ENCODE peak calls at places on chromosomes 7 and 10, in eight cellular contexts. One of them, this sample, is unnamed.

GRCh38 chr7:5671053-5671452 is 110.4 kb downstream of the RNF216 start:
- DNase-seq in chondrocyte: no peak
- DNase-seq in Panc1: no peak
- DNase-seq in A549: no peak
- DNase-seq in osteocyte: no peak
- DNase-seq in fibroblast of pulmonary artery: no peak
- DNase-seq in CD8-positive, alpha-beta T cell: no peak
- DNase-seq in GM20000: no peak
- DNase-seq in this sample: no peak

GRCh38 chr10:70931168-70931805 is 42.9 kb upstream of the PCBD1 start:
- DNase-seq in Panc1: no peak
- DNase-seq in fibroblast of pulmonary artery: peak
- DNase-seq in GM20000: no peak
- DNase-seq in CD8-positive, alpha-beta T cell: no peak
- DNase-seq in A549: no peak
- DNase-seq in chondrocyte: no peak
- DNase-seq in osteocyte: no peak
- DNase-seq in this sample: no peak

GRCh38 chr7:4830176-4830575 is 31.7 kb downstream of the PAPOLB start:
- DNase-seq in Panc1: peak
- DNase-seq in fibroblast of pulmonary artery: peak
- DNase-seq in GM20000: peak
- DNase-seq in CD8-positive, alpha-beta T cell: peak
- DNase-seq in chondrocyte: no peak
- DNase-seq in A549: peak
- DNase-seq in osteocyte: no peak
- DNase-seq in this sample: peak

GRCh38 chr10:122056431-122057094 is 67.6 kb downstream of the TACC2 start:
- DNase-seq in Panc1: no peak
- DNase-seq in fibroblast of pulmonary artery: no peak
- DNase-seq in CD8-positive, alpha-beta T cell: no peak
- DNase-seq in osteocyte: no peak
- DNase-seq in A549: no peak
- DNase-seq in chondrocyte: no peak
- DNase-seq in GM20000: no peak
- DNase-seq in this sample: no peak

GRCh38 chr7:24668922-24669635 is 88.2 kb downstream of the GSDME start:
- DNase-seq in Panc1: no peak
- DNase-seq in CD8-positive, alpha-beta T cell: no peak
- DNase-seq in GM20000: no peak
- DNase-seq in osteocyte: no peak
- DNase-seq in chondrocyte: no peak
- DNase-seq in A549: no peak
- DNase-seq in fibroblast of pulmonary artery: peak
- DNase-seq in this sample: no peak

GRCh38 chr7:6256709-6257535 is 15.5 kb downstream of the CYTH3 start:
- DNase-seq in chondrocyte: no peak
- DNase-seq in Panc1: no peak
- DNase-seq in A549: no peak
- DNase-seq in GM20000: peak
- DNase-seq in osteocyte: no peak
- DNase-seq in CD8-positive, alpha-beta T cell: no peak
- DNase-seq in fibroblast of pulmonary artery: peak
- DNase-seq in this sample: no peak

GRCh38 chr7:46259947-46260346 is 338.9 kb upstream of the IGFBP3 start:
- DNase-seq in A549: no peak
- DNase-seq in Panc1: no peak
- DNase-seq in CD8-positive, alpha-beta T cell: no peak
- DNase-seq in osteocyte: no peak
- DNase-seq in chondrocyte: no peak
- DNase-seq in fibroblast of pulmonary artery: no peak
- DNase-seq in GM20000: no peak
- DNase-seq in this sample: no peak

GRCh38 chr10:121216295-121216694 is 365.1 kb downstream of the WDR11 start:
- DNase-seq in GM20000: no peak
- DNase-seq in osteocyte: no peak
- DNase-seq in fibroblast of pulmonary artery: no peak
- DNase-seq in CD8-positive, alpha-beta T cell: no peak
- DNase-seq in Panc1: no peak
- DNase-seq in chondrocyte: no peak
- DNase-seq in A549: no peak
- DNase-seq in this sample: no peak

GRCh38 chr10:92592761-92593552 is at the start of gene KIF11:
- DNase-seq in fibroblast of pulmonary artery: peak
- DNase-seq in chondrocyte: peak
- DNase-seq in Panc1: peak
- DNase-seq in GM20000: peak
- DNase-seq in osteocyte: peak
- DNase-seq in CD8-positive, alpha-beta T cell: peak
- DNase-seq in A549: peak
- DNase-seq in this sample: peak

GRCh38 chr10:97773096-97773495 is 1.3 kb upstream of the SFRP5 start:
- DNase-seq in Panc1: no peak
- DNase-seq in osteocyte: no peak
- DNase-seq in CD8-positive, alpha-beta T cell: no peak
- DNase-seq in fibroblast of pulmonary artery: no peak
- DNase-seq in GM20000: no peak
- DNase-seq in chondrocyte: no peak
- DNase-seq in A549: no peak
- DNase-seq in this sample: no peak

GRCh38 chr10:3102721-3103410 is 35.5 kb downstream of the PFKP start:
- DNase-seq in osteocyte: no peak
- DNase-seq in GM20000: no peak
- DNase-seq in Panc1: no peak
- DNase-seq in CD8-positive, alpha-beta T cell: no peak
- DNase-seq in fibroblast of pulmonary artery: peak
- DNase-seq in chondrocyte: peak
- DNase-seq in A549: no peak
- DNase-seq in this sample: no peak

GRCh38 chr7:72037494-72037893 is 374.6 kb downstream of the CALN1 start:
- DNase-seq in Panc1: no peak
- DNase-seq in A549: no peak
- DNase-seq in GM20000: no peak
- DNase-seq in osteocyte: no peak
- DNase-seq in CD8-positive, alpha-beta T cell: no peak
- DNase-seq in fibroblast of pulmonary artery: no peak
- DNase-seq in chondrocyte: no peak
- DNase-seq in this sample: no peak

GRCh38 chr10:86830043-86830591 is 73.7 kb downstream of the BMPR1A start:
- DNase-seq in Panc1: no peak
- DNase-seq in chondrocyte: no peak
- DNase-seq in A549: no peak
- DNase-seq in osteocyte: no peak
- DNase-seq in fibroblast of pulmonary artery: no peak
- DNase-seq in GM20000: no peak
- DNase-seq in CD8-positive, alpha-beta T cell: no peak
- DNase-seq in this sample: no peak

GRCh38 chr7:149161241-149161848 is 14.1 kb downstream of the ZNF398 start:
- DNase-seq in osteocyte: no peak
- DNase-seq in Panc1: no peak
- DNase-seq in GM20000: no peak
- DNase-seq in A549: no peak
- DNase-seq in chondrocyte: no peak
- DNase-seq in fibroblast of pulmonary artery: peak
- DNase-seq in CD8-positive, alpha-beta T cell: no peak
- DNase-seq in this sample: no peak

GRCh38 chr7:50355817-50356178 is 51.3 kb downstream of the IKZF1 start:
- DNase-seq in GM20000: no peak
- DNase-seq in fibroblast of pulmonary artery: no peak
- DNase-seq in A549: no peak
- DNase-seq in CD8-positive, alpha-beta T cell: no peak
- DNase-seq in osteocyte: no peak
- DNase-seq in chondrocyte: no peak
- DNase-seq in Panc1: no peak
- DNase-seq in this sample: no peak

DNA sequence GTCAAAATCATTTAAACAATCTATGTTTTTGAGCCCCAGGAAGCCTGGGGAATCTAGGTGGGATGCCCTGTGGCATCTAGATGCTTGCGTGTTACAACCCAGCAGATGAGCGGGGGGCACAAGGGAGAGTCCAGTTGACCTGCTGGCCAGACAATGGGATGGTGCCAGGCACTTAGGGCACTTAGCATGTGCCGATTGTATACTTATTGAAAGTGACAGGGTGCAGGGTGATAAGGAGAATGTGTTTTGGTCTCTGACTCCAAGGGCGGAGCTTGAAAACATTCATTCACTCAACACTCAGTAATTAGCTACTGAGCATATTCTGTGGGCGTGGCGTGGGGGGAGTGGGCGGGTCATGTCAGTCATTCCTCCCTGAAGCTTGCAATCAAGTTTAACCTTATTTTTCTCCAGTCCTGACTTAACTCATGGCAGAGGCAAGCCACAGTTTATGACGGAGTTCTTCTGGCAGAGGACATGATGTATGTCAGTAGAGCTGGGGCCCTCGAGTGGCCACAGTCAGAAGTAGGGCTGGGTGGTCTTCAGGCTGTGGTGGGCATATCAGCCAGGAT is 115.1 kb downstream of the PRKCQ start:
- DNase-seq in GM20000: no peak
- DNase-seq in Panc1: no peak
- DNase-seq in osteocyte: no peak
- DNase-seq in chondrocyte: no peak
- DNase-seq in CD8-positive, alpha-beta T cell: no peak
- DNase-seq in fibroblast of pulmonary artery: no peak
- DNase-seq in A549: no peak
- DNase-seq in this sample: no peak
- TF ChIP-seq CTCF in GM20000: no peak
- TF ChIP-seq CTCF in Panc1: no peak
- TF ChIP-seq CTCF in osteocyte: no peak
- TF ChIP-seq CTCF in chondrocyte: no peak
- TF ChIP-seq CTCF in CD8-positive, alpha-beta T cell: no peak
- TF ChIP-seq CTCF in fibroblast of pulmonary artery: no peak
- TF ChIP-seq CTCF in A549: no peak
- TF ChIP-seq CTCF in this sample: no peak

GRCh38 chr7:81159402-81159801 is 240.6 kb upstream of the SEMA3C start:
- DNase-seq in CD8-positive, alpha-beta T cell: no peak
- DNase-seq in fibroblast of pulmonary artery: no peak
- DNase-seq in A549: peak
- DNase-seq in Panc1: no peak
- DNase-seq in chondrocyte: no peak
- DNase-seq in GM20000: no peak
- DNase-seq in osteocyte: no peak
- DNase-seq in this sample: no peak
- TF ChIP-seq CTCF in CD8-positive, alpha-beta T cell: no peak
- TF ChIP-seq CTCF in fibroblast of pulmonary artery: no peak
- TF ChIP-seq CTCF in A549: no peak
- TF ChIP-seq CTCF in Panc1: no peak
- TF ChIP-seq CTCF in chondrocyte: no peak
- TF ChIP-seq CTCF in GM20000: no peak
- TF ChIP-seq CTCF in osteocyte: no peak
- TF ChIP-seq CTCF in this sample: no peak

DNA sequence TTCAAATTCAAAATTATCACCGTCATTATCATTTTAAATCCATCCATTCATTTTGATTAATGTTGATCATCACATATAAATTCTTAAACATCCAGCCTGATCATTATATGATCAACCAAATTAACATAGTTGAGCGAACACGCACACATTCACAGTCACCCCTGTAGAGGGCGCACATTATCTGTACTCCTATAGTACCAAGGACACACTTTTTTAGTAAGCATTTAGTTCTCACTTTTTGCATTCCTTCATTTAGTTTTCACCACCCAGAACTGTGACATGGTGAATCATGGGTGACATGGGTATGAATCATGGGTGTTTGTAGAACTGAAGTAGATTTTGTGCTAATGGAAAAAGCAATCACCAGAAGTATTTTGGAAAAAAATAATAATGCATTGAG is 26.0 kb upstream of the ZNF735 start:
- DNase-seq in osteocyte: no peak
- DNase-seq in GM20000: no peak
- DNase-seq in fibroblast of pulmonary artery: peak
- DNase-seq in Panc1: no peak
- DNase-seq in CD8-positive, alpha-beta T cell: no peak
- DNase-seq in A549: no peak
- DNase-seq in chondrocyte: no peak
- DNase-seq in this sample: no peak
- TF ChIP-seq CTCF in osteocyte: no peak
- TF ChIP-seq CTCF in GM20000: no peak
- TF ChIP-seq CTCF in fibroblast of pulmonary artery: peak
- TF ChIP-seq CTCF in Panc1: peak
- TF ChIP-seq CTCF in CD8-positive, alpha-beta T cell: no peak
- TF ChIP-seq CTCF in A549: no peak
- TF ChIP-seq CTCF in chondrocyte: peak
- TF ChIP-seq CTCF in this sample: no peak

GRCh38 chr7:664402-664775 is 62.1 kb upstream of the DNAAF5 start:
- DNase-seq in osteocyte: no peak
- DNase-seq in GM20000: no peak
- DNase-seq in A549: no peak
- DNase-seq in CD8-positive, alpha-beta T cell: no peak
- DNase-seq in chondrocyte: no peak
- DNase-seq in fibroblast of pulmonary artery: no peak
- DNase-seq in Panc1: no peak
- DNase-seq in this sample: no peak

GRCh38 chr7:668139-668871 is 58.2 kb upstream of the DNAAF5 start:
- DNase-seq in chondrocyte: no peak
- DNase-seq in GM20000: no peak
- DNase-seq in osteocyte: no peak
- DNase-seq in CD8-positive, alpha-beta T cell: no peak
- DNase-seq in A549: no peak
- DNase-seq in fibroblast of pulmonary artery: peak
- DNase-seq in Panc1: no peak
- DNase-seq in this sample: no peak

GRCh38 chr7:666454-667292 is 59.8 kb upstream of the DNAAF5 start:
- DNase-seq in fibroblast of pulmonary artery: no peak
- DNase-seq in CD8-positive, alpha-beta T cell: no peak
- DNase-seq in osteocyte: no peak
- DNase-seq in GM20000: no peak
- DNase-seq in Panc1: no peak
- DNase-seq in A549: no peak
- DNase-seq in chondrocyte: no peak
- DNase-seq in this sample: no peak

GRCh38 chr7:665251-665650 is 61.2 kb upstream of the DNAAF5 start:
- DNase-seq in chondrocyte: no peak
- DNase-seq in GM20000: no peak
- DNase-seq in A549: no peak
- DNase-seq in CD8-positive, alpha-beta T cell: no peak
- DNase-seq in Panc1: no peak
- DNase-seq in fibroblast of pulmonary artery: peak
- DNase-seq in osteocyte: no peak
- DNase-seq in this sample: no peak

DNA sequence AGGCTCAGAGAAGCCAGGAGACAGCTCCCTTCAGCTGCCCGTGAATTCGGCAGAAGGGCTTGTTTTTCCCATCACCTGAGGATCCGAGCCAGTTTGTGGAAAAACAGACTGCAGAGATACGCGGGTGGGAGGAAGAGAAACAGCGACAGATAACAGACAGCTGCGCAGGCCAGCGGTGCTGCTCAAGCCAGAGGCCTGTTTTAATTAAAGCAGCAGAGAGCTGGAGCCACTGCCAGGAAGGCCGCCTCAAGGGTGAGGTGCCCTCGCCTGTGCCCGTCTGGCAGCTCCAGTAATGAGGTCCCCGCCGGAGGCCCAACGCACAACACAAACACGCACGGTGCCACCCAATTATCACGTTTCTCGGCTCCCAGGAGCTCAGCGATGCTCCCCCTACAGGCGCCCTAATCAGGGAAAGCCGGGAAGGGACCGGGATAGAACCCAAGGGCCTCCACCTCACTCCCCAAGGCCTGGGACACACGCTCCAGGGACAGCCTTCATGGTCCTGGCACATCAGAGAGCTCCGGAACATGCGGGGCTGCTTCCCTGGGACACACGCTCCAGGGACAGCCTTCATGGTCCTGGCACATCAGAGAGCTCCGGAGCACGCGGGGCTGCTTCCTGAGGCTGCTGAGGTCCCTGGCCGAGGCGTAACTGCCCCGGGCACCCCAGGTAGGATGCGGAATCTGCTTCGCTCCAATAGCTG is 60.6 kb upstream of the DNAAF5 start:
- DNase-seq in GM20000: no peak
- DNase-seq in A549: no peak
- DNase-seq in fibroblast of pulmonary artery: no peak
- DNase-seq in osteocyte: no peak
- DNase-seq in Panc1: no peak
- DNase-seq in chondrocyte: no peak
- DNase-seq in CD8-positive, alpha-beta T cell: no peak
- DNase-seq in this sample: no peak
- TF ChIP-seq CTCF in GM20000: no peak
- TF ChIP-seq CTCF in A549: no peak
- TF ChIP-seq CTCF in fibroblast of pulmonary artery: peak
- TF ChIP-seq CTCF in osteocyte: peak
- TF ChIP-seq CTCF in Panc1: no peak
- TF ChIP-seq CTCF in chondrocyte: peak
- TF ChIP-seq CTCF in CD8-positive, alpha-beta T cell: no peak
- TF ChIP-seq CTCF in this sample: no peak